ENCODE peak calls at places on chromosomes 5 and 9, in ten cellular contexts. C, H, S, G, K, F, R, U, O and A are unnamed samples.

GRCh38 chr9:93112116-93112863 is 16.3 kb downstream of the CARD19 start:
- DNase-seq in C (no peak), H (peak; percentile 54), S (no peak), G (no peak), K (no peak), F (no peak), R (peak; percentile 15), U (no peak), O (no peak), A (no peak)

GRCh38 chr5:169786219-169786618 is 149.1 kb downstream of the DOCK2 start:
- DNase-seq in C (peak; percentile 31), H (no peak), S (no peak), G (no peak), K (no peak), F (no peak), R (no peak), U (no peak), O (no peak), A (peak; percentile 71)

GRCh38 chr5:112014771-112015170 is 257.8 kb upstream of the NREP start:
- DNase-seq in C (peak; percentile 47), H (no peak), S (no peak), G (no peak), K (no peak), F (no peak), R (no peak), U (no peak), O (no peak), A (no peak)

GRCh38 chr9:91126761-91127420 is 234.8 kb downstream of the AUH start:
- DNase-seq in C (peak; percentile 47), H (no peak), S (no peak), G (no peak), K (no peak), F (no peak), R (no peak), U (no peak), O (no peak), A (no peak)

GRCh38 chr9:133823189-133824105 is 85.3 kb upstream of the SARDH start:
- DNase-seq in C (no peak), H (no peak), S (no peak), G (no peak), K (no peak), F (no peak), R (no peak), U (no peak), O (peak; percentile 64), A (no peak)

GRCh38 chr9:120043448-120043847 is 536.5 kb downstream of the CDK5RAP2 start:
- DNase-seq in C (peak; percentile 13), H (no peak), S (no peak), G (no peak), K (no peak), F (no peak), R (no peak), U (no peak), O (no peak), A (no peak)

GRCh38 chr5:164799391-164799790 is 1294.0 kb downstream of the MAT2B start:
- DNase-seq in C (no peak), H (no peak), S (no peak), G (no peak), K (no peak), F (no peak), R (no peak), U (no peak), O (no peak), A (no peak)

GRCh38 chr9:14029811-14030210 is 284.1 kb downstream of the NFIB start:
- DNase-seq in C (peak; percentile 30), H (no peak), S (no peak), G (no peak), K (no peak), F (no peak), R (no peak), U (no peak), O (no peak), A (peak; percentile 6)

GRCh38 chr5:14178091-14178490 is 34.9 kb downstream of the TRIO start:
- DNase-seq in C (no peak), H (no peak), S (no peak), G (no peak), K (no peak), F (no peak), R (no peak), U (no peak), O (no peak), A (no peak)
- H3K4me1 ChIP-seq in C (peaks cover 91% of the 10 kb centered on the region), H (peaks cover 38% of the 10 kb centered on the region), S (peaks cover 11% of the 10 kb centered on the region), G (peaks cover 76% of the 10 kb centered on the region), K (peaks cover 28% of the 10 kb centered on the region), F (no peaks in the 10 kb centered on the region), R (peaks cover 60% of the 10 kb centered on the region), U (no peaks in the 10 kb centered on the region), O (peaks cover 24% of the 10 kb centered on the region), A (peaks cover 66% of the 10 kb centered on the region)

DNA sequence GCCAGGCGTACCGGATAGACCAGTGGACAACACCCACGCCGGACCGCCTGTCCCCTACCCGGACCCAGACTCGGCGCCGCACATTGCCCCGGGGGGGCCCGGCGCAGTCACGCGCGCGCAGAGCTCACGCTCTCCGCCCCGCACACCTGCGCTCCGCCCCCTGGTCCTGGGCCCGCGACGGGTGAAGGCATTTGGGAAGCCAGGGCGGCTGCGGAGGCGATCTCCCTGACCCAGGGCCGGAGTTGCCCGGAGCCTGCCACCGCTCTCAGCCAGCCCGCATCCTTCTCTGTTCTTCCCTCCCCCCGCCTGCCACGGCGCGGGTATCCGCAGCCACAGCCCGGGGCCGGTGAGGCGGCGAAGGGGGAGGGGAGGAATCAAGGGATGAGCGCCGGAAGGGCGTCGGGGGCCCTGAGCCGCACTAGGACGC is 482 bp downstream of the RELL2 start:
- DNase-seq in C (peak; percentile 40), H (no peak), S (peak; percentile 27), G (peak; percentile 37), K (peak; percentile 26), F (peak; percentile 14), R (peak; percentile 42), U (no peak), O (peak; percentile 91), A (peak; percentile 42)
- H3K4me1 ChIP-seq in C (peaks cover 13% of the 10 kb centered on the region), H (peaks cover 37% of the 10 kb centered on the region), S (peaks cover 17% of the 10 kb centered on the region), G (peaks cover 54% of the 10 kb centered on the region), K (peaks cover 14% of the 10 kb centered on the region), F (peaks cover 28% of the 10 kb centered on the region), R (peaks cover 54% of the 10 kb centered on the region), U (no peaks in the 10 kb centered on the region), O (peaks cover 29% of the 10 kb centered on the region), A (peaks cover 9% of the 10 kb centered on the region)

GRCh38 chr5:142435410-142436115 is 110.7 kb upstream of the SPRY4 start:
- DNase-seq in C (no peak), H (no peak), S (no peak), G (no peak), K (no peak), F (no peak), R (no peak), U (no peak), O (no peak), A (no peak)

GRCh38 chr5:142434322-142434612 is 109.4 kb upstream of the SPRY4 start:
- DNase-seq in C (no peak), H (no peak), S (no peak), G (no peak), K (no peak), F (no peak), R (no peak), U (no peak), O (no peak), A (no peak)

GRCh38 chr5:142439208-142439607 is 114.4 kb upstream of the SPRY4 start:
- DNase-seq in C (peak; percentile 46), H (no peak), S (no peak), G (no peak), K (no peak), F (no peak), R (no peak), U (no peak), O (no peak), A (peak; percentile 44)

GRCh38 chr5:142438573-142438972 is 113.8 kb upstream of the SPRY4 start:
- DNase-seq in C (peak; percentile 63), H (no peak), S (no peak), G (no peak), K (no peak), F (no peak), R (no peak), U (no peak), O (no peak), A (no peak)

DNA sequence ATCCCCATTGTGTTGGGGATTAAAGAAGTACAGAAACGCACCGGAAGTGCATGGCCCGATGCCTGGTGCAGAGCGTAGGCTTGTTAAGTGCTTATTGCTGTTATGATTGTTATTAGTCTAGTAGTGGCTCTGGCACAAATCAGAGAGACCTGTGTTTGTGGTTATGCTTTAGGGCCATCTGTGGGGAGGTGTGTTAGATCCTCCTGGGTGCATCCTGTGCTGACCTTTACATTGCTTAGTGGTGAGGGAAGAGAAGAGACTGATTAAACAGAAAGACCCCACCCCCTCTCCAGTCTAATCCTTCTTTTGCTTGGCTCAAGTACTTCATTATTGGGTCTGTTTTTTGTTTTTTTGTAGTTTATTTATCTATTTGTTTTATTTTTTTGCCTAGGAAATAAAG is 112.7 kb upstream of the SPRY4 start:
- DNase-seq in C (no peak), H (no peak), S (no peak), G (no peak), K (no peak), F (no peak), R (no peak), U (no peak), O (no peak), A (peak; percentile 81)
- H3K4me1 ChIP-seq in C (peaks cover 26% of the 10 kb centered on the region), H (peaks cover 25% of the 10 kb centered on the region), S (no peaks in the 10 kb centered on the region), G (peaks cover 42% of the 10 kb centered on the region), K (peaks cover 8% of the 10 kb centered on the region), F (peaks cover 27% of the 10 kb centered on the region), R (peaks cover 36% of the 10 kb centered on the region), U (no peaks in the 10 kb centered on the region), O (peaks cover 9% of the 10 kb centered on the region), A (peaks cover 57% of the 10 kb centered on the region)

GRCh38 chr9:71791875-71792274 is 23.6 kb upstream of the CEMIP2 start:
- DNase-seq in C (no peak), H (no peak), S (no peak), G (no peak), K (no peak), F (no peak), R (no peak), U (no peak), O (no peak), A (no peak)

GRCh38 chr9:71793386-71794105 is 25.2 kb upstream of the CEMIP2 start:
- DNase-seq in C (peak; percentile 26), H (no peak), S (no peak), G (no peak), K (peak; percentile 31), F (no peak), R (no peak), U (no peak), O (no peak), A (no peak)

GRCh38 chr9:71797266-71797665 is 29.0 kb upstream of the CEMIP2 start:
- DNase-seq in C (no peak), H (no peak), S (no peak), G (no peak), K (no peak), F (no peak), R (no peak), U (no peak), O (no peak), A (no peak)

GRCh38 chr9:71796368-71796767 is 28.1 kb upstream of the CEMIP2 start:
- DNase-seq in C (no peak), H (no peak), S (no peak), G (no peak), K (no peak), F (no peak), R (no peak), U (no peak), O (no peak), A (no peak)

GRCh38 chr9:71795097-71795807 is 26.9 kb upstream of the CEMIP2 start:
- DNase-seq in C (no peak), H (no peak), S (no peak), G (no peak), K (no peak), F (no peak), R (no peak), U (no peak), O (no peak), A (no peak)
- H3K4me1 ChIP-seq in C (peaks cover 11% of the 10 kb centered on the region), H (no peaks in the 10 kb centered on the region), S (peaks cover 11% of the 10 kb centered on the region), G (no peaks in the 10 kb centered on the region), K (peaks cover 2% of the 10 kb centered on the region), F (peaks cover 34% of the 10 kb centered on the region), R (peaks cover 17% of the 10 kb centered on the region), U (no peaks in the 10 kb centered on the region), O (no peaks in the 10 kb centered on the region), A (no peaks in the 10 kb centered on the region)